ENCODE peak calls at places on chromosome 11, in nine cellular contexts. B is HFFc6, K is OCI-LY7, A is type B pancreatic cell, V is mesothelial cell of epicardium, Y is PC-9, S is brain microvascular endothelial cell, P is stomach, E is Caco-2. R is an unnamed sample.

GRCh38 chr11:69234740-69235710 is 58.9 kb upstream of the MYEOV start:
- DNase-seq in B (no peak), K (peak), A (peak), V (peak), Y (no peak), S (no peak), P (peak), E (peak), R (no peak)

GRCh38 chr11:26953770-26954392 is 40.0 kb upstream of the FIBIN start:
- DNase-seq in B (no peak), K (no peak), A (no peak), V (no peak), Y (no peak), S (peak), P (no peak), E (no peak), R (no peak)

GRCh38 chr11:111770581-111771134 is 4.5 kb upstream of the PPP2R1B start:
- DNase-seq in B (no peak), K (no peak), A (no peak), V (no peak), Y (no peak), S (no peak), P (no peak), E (no peak), R (no peak)

GRCh38 chr11:36095716-36096115 is 151.9 kb downstream of the LDLRAD3 start:
- DNase-seq in B (no peak), K (no peak), A (no peak), V (no peak), Y (no peak), S (no peak), P (no peak), E (no peak), R (no peak)

GRCh38 chr11:74020537-74020936 is 11.7 kb upstream of the UCP3 start:
- DNase-seq in B (no peak), K (peak), A (no peak), V (no peak), Y (no peak), S (no peak), P (no peak), E (no peak), R (no peak)

GRCh38 chr11:20594274-20595061 is 4.9 kb upstream of the SLC6A5 start:
- DNase-seq in B (no peak), K (no peak), A (no peak), V (no peak), Y (no peak), S (no peak), P (no peak), E (no peak), R (no peak)

GRCh38 chr11:14577835-14578529 is 57.8 kb upstream of the PSMA1 start:
- DNase-seq in B (no peak), K (no peak), A (no peak), V (no peak), Y (no peak), S (no peak), P (no peak), E (no peak), R (no peak)

GRCh38 chr11:111441443-111441842 is 62.4 kb upstream of the POU2AF1 start:
- DNase-seq in B (peak), K (no peak), A (no peak), V (no peak), Y (no peak), S (peak), P (no peak), E (no peak), R (peak)

GRCh38 chr11:88434333-88434976 is 96.9 kb upstream of the CTSC start:
- DNase-seq in B (no peak), K (peak), A (no peak), V (no peak), Y (no peak), S (no peak), P (no peak), E (no peak), R (no peak)

GRCh38 chr11:34869425-34869824 is 46.8 kb downstream of the APIP start:
- DNase-seq in B (no peak), K (no peak), A (no peak), V (no peak), Y (no peak), S (no peak), P (no peak), E (no peak), R (no peak)

GRCh38 chr11:26842458-26842841 is 120.6 kb upstream of the SLC5A12 start:
- DNase-seq in B (no peak), K (no peak), A (no peak), V (no peak), Y (no peak), S (no peak), P (no peak), E (no peak), R (no peak)

GRCh38 chr11:36594316-36594989 is at the start of gene IFTAP:
- DNase-seq in B (peak), K (no peak), A (no peak), V (peak), Y (peak), S (peak), P (peak), E (peak), R (peak)

GRCh38 chr11:108198833-108199232 is 23.6 kb downstream of the NPAT start:
- DNase-seq in B (no peak), K (no peak), A (no peak), V (no peak), Y (no peak), S (no peak), P (peak), E (no peak), R (no peak)

GRCh38 chr11:45451766-45452440 is 165.8 kb upstream of the SYT13 start:
- DNase-seq in B (no peak), K (no peak), A (no peak), V (no peak), Y (no peak), S (peak), P (no peak), E (no peak), R (no peak)

GRCh38 chr11:125435461-125436238 is 60.4 kb downstream of the FEZ1 start:
- DNase-seq in B (no peak), K (no peak), A (no peak), V (no peak), Y (no peak), S (no peak), P (no peak), E (no peak), R (no peak)

GRCh38 chr11:65851083-65851579 is 6.8 kb downstream of the CFL1 start:
- DNase-seq in B (no peak), K (no peak), A (no peak), V (no peak), Y (no peak), S (no peak), P (no peak), E (no peak), R (no peak)

GRCh38 chr11:112298535-112298934 is 37.9 kb upstream of the PLET1 start:
- DNase-seq in B (no peak), K (no peak), A (no peak), V (no peak), Y (no peak), S (no peak), P (peak), E (no peak), R (no peak)

GRCh38 chr11:2268911-2269600 is 1.3 kb downstream of the ASCL2 start:
- DNase-seq in B (no peak), K (no peak), A (peak), V (peak), Y (peak), S (no peak), P (peak), E (peak), R (peak)

GRCh38 chr11:86938203-86938899 is 16.8 kb downstream of the FZD4 start:
- DNase-seq in B (no peak), K (no peak), A (no peak), V (no peak), Y (no peak), S (no peak), P (no peak), E (no peak), R (no peak)

GRCh38 chr11:47856186-47856585 is 8.0 kb upstream of the NUP160 start:
- DNase-seq in B (no peak), K (no peak), A (no peak), V (no peak), Y (no peak), S (peak), P (no peak), E (no peak), R (no peak)

GRCh38 chr11:120169981-120170698 is 32.2 kb upstream of the TRIM29 start:
- DNase-seq in B (no peak), K (no peak), A (peak), V (peak), Y (no peak), S (no peak), P (no peak), E (no peak), R (no peak)

GRCh38 chr11:132911186-132911585 is 621.1 kb downstream of the OPCML start:
- DNase-seq in B (no peak), K (no peak), A (no peak), V (no peak), Y (no peak), S (peak), P (no peak), E (no peak), R (no peak)

GRCh38 chr11:122933434-122933833 is 48.2 kb downstream of the BSX start:
- DNase-seq in B (no peak), K (no peak), A (no peak), V (no peak), Y (no peak), S (no peak), P (no peak), E (no peak), R (no peak)

GRCh38 chr11:19431059-19431398 is 190.3 kb upstream of the E2F8 start:
- DNase-seq in B (no peak), K (peak), A (no peak), V (no peak), Y (no peak), S (no peak), P (peak), E (no peak), R (no peak)

GRCh38 chr11:128931661-128932060 is 11.0 kb downstream of the TP53AIP1 start:
- DNase-seq in B (no peak), K (no peak), A (no peak), V (no peak), Y (no peak), S (no peak), P (no peak), E (peak), R (no peak)

GRCh38 chr11:20077973-20078372 is 82.3 kb downstream of the DBX1 start:
- DNase-seq in B (no peak), K (no peak), A (no peak), V (no peak), Y (no peak), S (no peak), P (no peak), E (no peak), R (no peak)

GRCh38 chr11:119284344-119285157 is 32.4 kb downstream of the MCAM start:
- DNase-seq in B (peak), K (peak), A (no peak), V (no peak), Y (no peak), S (no peak), P (no peak), E (peak), R (peak)

GRCh38 chr11:79437274-79437980 is 3.4 kb downstream of the TENM4 start:
- DNase-seq in B (peak), K (no peak), A (peak), V (peak), Y (no peak), S (no peak), P (peak), E (no peak), R (peak)

GRCh38 chr11:57546869-57547518 is 9.6 kb downstream of the SMTNL1 start:
- DNase-seq in B (peak), K (no peak), A (no peak), V (no peak), Y (peak), S (peak), P (no peak), E (peak), R (no peak)
- TF ChIP-seq CTCF in B (peak), K (no peak), A (peak), V (no peak), Y (no peak), S (peak), P (no peak), E (peak), R (no peak)

DNA sequence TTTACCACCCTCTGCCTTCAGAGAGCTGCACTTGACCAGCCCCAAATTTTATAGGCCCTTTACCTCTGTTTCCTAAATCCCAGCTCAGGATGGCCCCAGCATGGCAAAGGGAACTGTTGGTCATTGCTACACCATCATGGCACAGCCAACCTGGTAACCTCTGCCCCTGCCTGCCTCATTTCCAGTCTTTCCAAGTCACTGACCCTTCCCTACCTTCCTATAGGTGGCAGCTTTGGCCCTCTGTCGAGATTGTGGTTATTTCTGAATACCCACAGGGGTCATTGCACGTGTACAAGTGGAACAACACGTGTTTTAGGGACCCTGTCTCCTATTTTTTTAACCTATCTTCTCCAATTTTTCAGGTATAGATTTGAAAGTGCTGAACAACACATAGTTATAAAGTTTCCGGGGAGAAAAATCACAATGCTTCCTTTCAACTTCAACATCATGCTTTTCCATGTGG is 2.8 kb downstream of the GALNT18 start:
- DNase-seq in B (no peak), K (no peak), A (no peak), V (no peak), Y (no peak), S (no peak), P (no peak), E (peak), R (peak)
- TF ChIP-seq CTCF in B (peak), K (peak), A (no peak), V (no peak), Y (no peak), S (peak), P (no peak), E (peak), R (no peak)

GRCh38 chr11:94169930-94170329 is 41.3 kb downstream of the PANX1 start:
- DNase-seq in B (no peak), K (no peak), A (no peak), V (no peak), Y (no peak), S (no peak), P (no peak), E (no peak), R (no peak)

GRCh38 chr11:94169516-94169915 is 40.9 kb downstream of the PANX1 start:
- DNase-seq in B (no peak), K (no peak), A (no peak), V (no peak), Y (no peak), S (no peak), P (no peak), E (no peak), R (no peak)

GRCh38 chr11:94168882-94169281 is 40.2 kb downstream of the PANX1 start:
- DNase-seq in B (no peak), K (no peak), A (no peak), V (no peak), Y (no peak), S (no peak), P (no peak), E (no peak), R (no peak)

GRCh38 chr11:94170953-94171352 is 42.3 kb downstream of the PANX1 start:
- DNase-seq in B (no peak), K (no peak), A (no peak), V (no peak), Y (no peak), S (no peak), P (no peak), E (no peak), R (no peak)

DNA sequence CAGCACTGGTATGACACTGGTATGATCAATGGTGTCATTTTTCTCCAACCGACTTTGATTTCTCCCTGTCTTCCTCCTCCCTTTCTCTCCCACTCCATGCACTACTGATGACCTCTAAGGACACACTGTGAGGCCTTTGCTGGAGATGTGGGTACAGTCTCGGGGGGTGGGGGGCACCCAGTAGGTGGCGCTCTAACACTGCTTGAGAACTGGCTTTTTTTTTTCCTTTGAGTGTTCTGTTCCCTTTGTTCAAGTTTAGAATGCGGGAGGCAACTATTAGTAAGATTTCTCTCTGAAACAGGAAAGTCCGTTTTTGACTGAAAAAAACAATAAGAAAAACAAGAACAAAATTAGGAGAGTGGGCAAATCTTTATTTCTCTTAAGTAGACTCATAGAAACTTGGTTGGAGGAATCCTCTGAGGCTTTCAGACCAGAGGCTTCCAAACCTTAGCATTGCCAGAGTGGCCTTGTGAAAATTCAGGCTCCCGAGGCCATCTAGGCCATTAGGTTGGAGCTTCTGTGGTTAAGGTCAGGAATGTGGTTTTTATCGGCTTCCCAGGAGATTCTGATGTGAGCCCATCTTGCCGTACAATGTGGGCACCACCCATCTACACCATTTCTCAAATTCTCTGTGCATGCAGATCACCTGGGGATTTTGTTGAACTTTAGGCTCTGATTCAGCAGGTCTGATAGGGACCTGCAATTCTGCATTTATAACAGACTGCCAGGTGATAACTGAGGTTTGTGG is 43.2 kb downstream of the PANX1 start:
- DNase-seq in B (peak), K (peak), A (no peak), V (no peak), Y (peak), S (peak), P (peak), E (peak), R (peak)
- TF ChIP-seq CTCF in B (peak), K (peak), A (peak), V (peak), Y (peak), S (peak), P (no peak), E (peak), R (peak)

DNA sequence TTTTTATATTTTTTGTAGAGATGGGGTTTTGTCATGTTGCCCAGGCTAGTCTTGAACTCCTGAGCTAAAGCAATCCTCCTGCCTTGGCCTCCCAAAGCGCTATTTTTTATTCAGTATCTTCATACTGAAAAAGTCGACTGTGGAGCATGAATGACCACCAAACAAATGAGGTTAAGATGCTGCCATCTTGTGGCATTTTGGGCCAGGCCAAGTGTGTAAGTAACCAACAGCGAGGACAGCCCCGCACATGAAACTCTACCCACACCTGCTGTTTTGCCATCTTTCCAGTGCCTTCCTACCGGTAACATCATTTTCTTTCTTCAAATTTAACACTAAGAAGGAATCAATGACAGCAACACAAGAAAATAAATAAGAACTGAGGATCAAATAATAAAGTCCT is 32.2 kb upstream of the AQP11 start:
- DNase-seq in B (no peak), K (no peak), A (no peak), V (no peak), Y (peak), S (peak), P (no peak), E (peak), R (peak)
- TF ChIP-seq CTCF in B (peak), K (peak), A (peak), V (no peak), Y (peak), S (peak), P (no peak), E (peak), R (no peak)

GRCh38 chr11:17430616-17431015 is 42.2 kb upstream of the KCNJ11 start:
- DNase-seq in B (no peak), K (no peak), A (no peak), V (no peak), Y (no peak), S (no peak), P (no peak), E (no peak), R (no peak)
- TF ChIP-seq CTCF in B (no peak), K (no peak), A (no peak), V (no peak), Y (no peak), S (no peak), P (no peak), E (no peak), R (no peak)

R was measured in Calu3.